ENCODE peak calls at places on chromosomes 7 and 10, in five cellular contexts. R is HepG2, B is upper lobe of left lung, L is K562, S is GM12878. N is an unnamed sample.

GRCh38 chr10:112732277-112732891 is 217.7 kb upstream of the TCF7L2 start:
- ATAC-seq in B (no peak), R (no peak), S (no peak), L (no peak), N (no peak)

GRCh38 chr7:132575987-132576722 is at the start of gene PLXNA4:
- ATAC-seq in L (no peak), R (no peak), S (no peak), B (peak; percentile 14), N (no peak)

GRCh38 chr7:151853896-151854807 is 22.8 kb downstream of the PRKAG2 start:
- ATAC-seq in B (peak; percentile 53), L (peak; percentile 11), R (peak; percentile 25), S (no peak), N (peak; percentile 75)

GRCh38 chr10:97823734-97824133 is 25.9 kb upstream of the GOLGA7B start:
- ATAC-seq in S (no peak), B (no peak), L (peak; percentile 29), R (peak; percentile 49), N (no peak)

GRCh38 chr10:4174197-4174596 is 389.2 kb upstream of the KLF6 start:
- ATAC-seq in B (no peak), R (peak; percentile 54), L (peak; percentile 52), S (no peak), N (no peak)

GRCh38 chr7:83684928-83685327 is 36.0 kb upstream of the SEMA3E start:
- ATAC-seq in S (no peak), L (no peak), B (no peak), R (no peak), N (no peak)

GRCh38 chr7:28646371-28647075 is 234.2 kb downstream of the CREB5 start:
- ATAC-seq in L (no peak), B (peak; percentile 65), R (no peak), S (no peak), N (no peak)

GRCh38 chr10:89160339-89160738 is 46.8 kb downstream of the CH25H start:
- ATAC-seq in B (no peak), L (no peak), R (no peak), S (no peak), N (no peak)

GRCh38 chr10:442209-442608 is 247.3 kb downstream of the DIP2C start:
- ATAC-seq in L (no peak), R (no peak), B (no peak), S (no peak), N (no peak)

GRCh38 chr7:84490661-84491060 is 296.1 kb upstream of the SEMA3A start:
- ATAC-seq in S (no peak), L (peak; percentile 71), R (peak; percentile 67), B (no peak), N (peak; percentile 48)

GRCh38 chr7:20777377-20778062 is 9.2 kb downstream of the SP8 start:
- ATAC-seq in S (peak; percentile 53), L (peak; percentile 77), B (peak; percentile 24), R (peak; percentile 89), N (peak; percentile 13)

GRCh38 chr7:141550694-141551079 is 523 bp upstream of the AGK start:
- ATAC-seq in R (peak; percentile 21), B (peak; percentile 18), L (peak; percentile 7), S (peak; percentile 18), N (no peak)

DNA sequence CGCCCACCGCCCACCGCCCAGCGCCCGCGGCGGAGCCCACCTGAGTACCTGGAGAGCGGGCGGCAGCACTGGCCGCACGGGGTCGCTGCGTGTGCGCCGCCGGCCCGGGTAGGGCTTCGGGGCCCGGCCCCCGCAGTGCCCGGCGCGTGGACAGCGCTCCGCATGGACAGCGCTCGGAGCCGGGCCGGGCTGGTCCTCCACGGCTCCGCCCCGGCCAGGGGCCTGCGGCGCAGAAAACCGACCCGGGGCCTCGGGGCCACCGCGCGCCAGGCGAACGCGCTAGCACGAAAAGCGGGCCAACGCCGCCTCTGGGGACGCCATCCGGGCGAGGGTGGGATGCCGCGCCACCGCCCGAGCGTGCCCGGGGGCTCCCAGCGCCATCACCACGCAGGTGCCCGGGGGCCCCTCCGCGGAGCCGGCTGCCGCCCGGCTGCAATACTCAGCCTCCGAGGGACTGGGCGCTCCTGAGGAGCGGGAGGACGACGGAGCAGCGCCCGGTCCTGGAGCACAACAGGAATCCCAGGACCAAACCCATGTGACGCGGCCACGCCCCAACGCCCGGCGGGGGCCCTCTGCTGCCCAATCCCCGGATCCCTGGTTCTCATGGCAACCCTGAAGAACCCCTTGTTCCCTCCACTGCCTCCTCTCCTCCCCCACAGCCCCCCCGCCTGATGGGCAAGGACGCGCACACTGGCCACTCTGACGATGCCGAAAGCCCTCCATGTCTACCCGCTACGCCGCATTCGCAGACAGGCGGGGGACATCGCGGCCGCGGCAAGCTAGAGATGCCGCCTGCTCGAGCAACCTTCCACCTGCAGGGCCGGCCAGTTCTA is at the start of gene GRB10:
- ATAC-seq in S (no peak), B (peak; percentile 82), R (peak; percentile 84), L (no peak), N (peak; percentile 78)
- TF ChIP-seq POLR2AphosphoS5 in S (no peak), B (no peak), R (no peak), L (no peak), N (no peak)

DNA sequence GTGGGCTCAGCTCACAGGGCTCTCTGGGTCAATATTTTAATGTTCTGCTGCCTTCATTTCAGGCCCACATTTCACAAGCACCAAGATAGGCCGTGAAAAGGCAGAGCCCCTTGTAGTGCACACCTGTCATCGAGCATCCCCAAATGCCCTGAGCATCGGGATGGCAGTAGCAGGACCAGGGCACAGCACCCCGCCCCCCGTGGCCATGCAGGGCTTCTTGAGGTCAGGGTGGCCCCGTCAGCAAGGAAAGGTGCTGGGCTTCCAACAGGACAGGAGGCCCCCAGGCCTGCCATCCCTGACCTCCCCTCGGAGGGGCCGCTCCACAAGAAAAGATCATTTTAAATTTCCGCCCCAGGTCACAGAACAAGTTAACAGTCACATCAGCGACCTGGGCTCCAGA is 2.9 kb upstream of the CNPY1 start:
- ATAC-seq in R (no peak), S (no peak), B (no peak), L (no peak), N (no peak)
- H3K4me1 ChIP-seq in R (no peaks in the 10 kb centered on the region), S (no peaks in the 10 kb centered on the region), B (no peaks in the 10 kb centered on the region), L (no peaks in the 10 kb centered on the region), N (no peaks in the 10 kb centered on the region)

GRCh38 chr7:156473476-156474240 is 166.9 kb upstream of the RNF32 start:
- ATAC-seq in S (peak; percentile 56), R (peak; percentile 72), L (peak; percentile 81), B (peak; percentile 46), N (no peak)
- TF ChIP-seq EP300 in S (no peak), R (no peak), L (no peak), B (no peak), N (no peak)

GRCh38 chr10:48440771-48441170 is 134.3 kb downstream of the MAPK8 start:
- ATAC-seq in B (no peak), L (no peak), R (no peak), S (no peak), N (no peak)

GRCh38 chr10:48437546-48437945 is 131.1 kb downstream of the MAPK8 start:
- ATAC-seq in L (no peak), R (no peak), S (no peak), B (no peak), N (no peak)

GRCh38 chr10:48439581-48440041 is 133.1 kb downstream of the MAPK8 start:
- ATAC-seq in S (no peak), R (peak; percentile 78), L (peak; percentile 18), B (peak; percentile 65), N (no peak)

GRCh38 chr10:48442090-48442808 is 135.8 kb downstream of the MAPK8 start:
- ATAC-seq in B (no peak), R (no peak), S (no peak), L (no peak), N (no peak)

GRCh38 chr10:48439031-48439430 is 132.6 kb downstream of the MAPK8 start:
- ATAC-seq in R (no peak), L (no peak), B (no peak), S (no peak), N (no peak)
- TF ChIP-seq POLR2AphosphoS5 in R (no peak), L (no peak), B (no peak), S (no peak), N (no peak)

N was measured in gastroesophageal sphincter.